ENCODE peak calls at places on chromosomes 16 and 17, in eight cellular contexts. Q is activated T-cell treated with anti-CD3 and anti-CD28 coated beads for 24 hours; A is left ventricle myocardium superior; R is LHCN-M2; P is CD8-positive, alpha-beta T cell; L is heart right ventricle; B is hypothalamus; K is germinal center. W is an unnamed sample.

GRCh38 chr16:70457446-70457845 is 3.1 kb downstream of the FCSK start:
- DNase-seq in Q (no peak), A (no peak), R (no peak), P (no peak), L (no peak), B (no peak), K (no peak), W (no peak)

GRCh38 chr16:50195276-50195675 is 42.2 kb downstream of the TENT4B start:
- DNase-seq in Q (no peak), A (no peak), R (peak), P (no peak), L (no peak), B (no peak), K (no peak), W (no peak)

GRCh38 chr17:29388937-29389336 is 1.2 kb upstream of the TAOK1 start:
- DNase-seq in Q (no peak), A (no peak), R (no peak), P (no peak), L (no peak), B (no peak), K (no peak), W (no peak)

GRCh38 chr17:73586153-73586906 is 57.9 kb downstream of the SDK2 start:
- DNase-seq in Q (no peak), A (no peak), R (no peak), P (no peak), L (no peak), B (no peak), K (no peak), W (no peak)

GRCh38 chr17:35612924-35613521 is 25.9 kb downstream of the AP2B1 start:
- DNase-seq in Q (peak), A (peak), R (peak), P (no peak), L (peak), B (no peak), K (no peak), W (peak)

GRCh38 chr17:40343126-40344119 is 21.1 kb downstream of the GJD3 start:
- DNase-seq in Q (no peak), A (peak), R (peak), P (no peak), L (peak), B (no peak), K (no peak), W (peak)

GRCh38 chr17:62652251-62653001 is 25.0 kb downstream of the MRC2 start:
- DNase-seq in Q (no peak), A (peak), R (peak), P (peak), L (peak), B (peak), K (peak), W (peak)

GRCh38 chr16:869823-870641 is 69.5 kb upstream of the GNG13 start:
- DNase-seq in Q (no peak), A (peak), R (no peak), P (no peak), L (no peak), B (no peak), K (no peak), W (no peak)

GRCh38 chr16:87850009-87851006 is 19.0 kb downstream of the SLC7A5 start:
- DNase-seq in Q (peak), A (peak), R (peak), P (peak), L (peak), B (peak), K (peak), W (peak)

GRCh38 chr17:2396568-2397246 is 4.2 kb downstream of the MNT start:
- DNase-seq in Q (peak), A (peak), R (peak), P (no peak), L (peak), B (peak), K (peak), W (peak)

GRCh38 chr16:67917852-67918236 is 13.8 kb downstream of the CTRL start:
- DNase-seq in Q (peak), A (no peak), R (peak), P (no peak), L (no peak), B (no peak), K (no peak), W (no peak)

GRCh38 chr17:7667616-7668406 is 17.1 kb downstream of the ATP1B2 start:
- DNase-seq in Q (no peak), A (no peak), R (no peak), P (no peak), L (no peak), B (peak), K (no peak), W (no peak)

GRCh38 chr17:83195330-83196087 is 116.1 kb downstream of the METRNL start:
- DNase-seq in Q (no peak), A (peak), R (peak), P (no peak), L (no peak), B (no peak), K (no peak), W (no peak)

GRCh38 chr17:81733507-81734404 is 21.7 kb downstream of the SLC25A10 start:
- DNase-seq in Q (peak), A (peak), R (peak), P (peak), L (peak), B (peak), K (peak), W (peak)

GRCh38 chr17:81553616-81554181 is 1.5 kb upstream of the FAAP100 start:
- DNase-seq in Q (no peak), A (peak), R (peak), P (no peak), L (no peak), B (no peak), K (no peak), W (peak)

GRCh38 chr17:30520436-30520835 is 43.2 kb downstream of the GOSR1 start:
- DNase-seq in Q (no peak), A (no peak), R (peak), P (no peak), L (no peak), B (no peak), K (no peak), W (no peak)

GRCh38 chr16:850668-851067 is 50.1 kb upstream of the GNG13 start:
- DNase-seq in Q (no peak), A (no peak), R (no peak), P (no peak), L (no peak), B (no peak), K (no peak), W (no peak)

GRCh38 chr17:8994319-8994718 is 27.0 kb upstream of the NTN1 start:
- DNase-seq in Q (peak), A (peak), R (peak), P (peak), L (peak), B (no peak), K (no peak), W (peak)

GRCh38 chr16:59342669-59343068 is 608.6 kb upstream of the GOT2 start:
- DNase-seq in Q (no peak), A (no peak), R (no peak), P (no peak), L (no peak), B (no peak), K (no peak), W (peak)

GRCh38 chr17:50110591-50111349 is 15.6 kb downstream of the PDK2 start:
- DNase-seq in Q (no peak), A (peak), R (no peak), P (no peak), L (peak), B (no peak), K (no peak), W (no peak)

GRCh38 chr17:509316-509715 is 156.7 kb upstream of the RPH3AL start:
- DNase-seq in Q (no peak), A (no peak), R (no peak), P (no peak), L (no peak), B (no peak), K (no peak), W (no peak)

GRCh38 chr16:19410435-19411153 is 7.1 kb upstream of the TMC5 start:
- DNase-seq in Q (no peak), A (peak), R (no peak), P (no peak), L (no peak), B (no peak), K (peak), W (no peak)

GRCh38 chr17:7881655-7882054 is 6.9 kb upstream of the CHD3 start:
- DNase-seq in Q (no peak), A (no peak), R (no peak), P (no peak), L (no peak), B (no peak), K (no peak), W (peak)

GRCh38 chr16:477758-478157 is 49.8 kb upstream of the CAPN15 start:
- DNase-seq in Q (no peak), A (no peak), R (no peak), P (no peak), L (no peak), B (no peak), K (no peak), W (no peak)

GRCh38 chr17:49545007-49545660 is 30.5 kb upstream of the NXPH3 start:
- DNase-seq in Q (no peak), A (no peak), R (no peak), P (no peak), L (no peak), B (no peak), K (no peak), W (peak)

GRCh38 chr16:68013440-68013839 is 2.3 kb downstream of the DPEP2NB start:
- DNase-seq in Q (no peak), A (no peak), R (no peak), P (no peak), L (no peak), B (no peak), K (no peak), W (no peak)

GRCh38 chr17:74118504-74118903 is 85.0 kb upstream of the RPL38 start:
- DNase-seq in Q (no peak), A (no peak), R (no peak), P (no peak), L (no peak), B (no peak), K (no peak), W (no peak)